ENCODE peak calls at places on chromosomes 3 and 15, in four cellular contexts. D, G, J and O are unnamed samples.

GRCh38 chr3:14740983-14741382 is 66.0 kb downstream of the C3orf20 start:
- DNase-seq in D (no peak), G (no peak), J (no peak), O (no peak)

GRCh38 chr3:189288348-189289235 is 116.8 kb downstream of the TPRG1 start:
- DNase-seq in D (no peak), G (no peak), J (no peak), O (peak; percentile 12)

GRCh38 chr3:27253831-27254230 is 115.4 kb downstream of the NEK10 start:
- DNase-seq in D (peak; percentile 51), G (peak; percentile 25), J (peak; percentile 38), O (no peak)

GRCh38 chr3:45055411-45056143 is 29.5 kb downstream of the CLEC3B start:
- DNase-seq in D (no peak), G (peak; percentile 65), J (no peak), O (no peak)

GRCh38 chr3:8301977-8302589 is 199.5 kb upstream of the LMCD1 start:
- DNase-seq in D (peak; percentile 35), G (peak; percentile 31), J (no peak), O (no peak)

GRCh38 chr3:183906234-183906921 is 21.7 kb upstream of the PARL start:
- DNase-seq in D (no peak), G (no peak), J (no peak), O (no peak)

GRCh38 chr3:6229778-6230410 is 631.0 kb upstream of the GRM7 start:
- DNase-seq in D (no peak), G (no peak), J (no peak), O (no peak)

GRCh38 chr15:53482055-53482454 is 277.4 kb downstream of the WDR72 start:
- DNase-seq in D (no peak), G (no peak), J (no peak), O (no peak)

GRCh38 chr15:60423540-60423939 is 25.8 kb upstream of the ANXA2 start:
- DNase-seq in D (peak; percentile 52), G (peak; percentile 44), J (no peak), O (no peak)

GRCh38 chr3:190076601-190077444 is 43.9 kb downstream of the P3H2 start:
- DNase-seq in D (no peak), G (peak; percentile 6), J (no peak), O (no peak)

GRCh38 chr15:57205999-57206398 is 170.3 kb upstream of the CGNL1 start:
- DNase-seq in D (no peak), G (no peak), J (peak; percentile 86), O (no peak)

GRCh38 chr3:58288011-58288728 is 17.9 kb upstream of the RPP14 start:
- DNase-seq in D (no peak), G (peak; percentile 51), J (no peak), O (no peak)

GRCh38 chr3:181851063-181851462 is 139.3 kb downstream of the SOX2 start:
- DNase-seq in D (no peak), G (peak; percentile 33), J (no peak), O (no peak)

GRCh38 chr3:11601446-11602241 is 42.1 kb downstream of the VGLL4 start:
- DNase-seq in D (no peak), G (no peak), J (no peak), O (peak; percentile 59)

GRCh38 chr3:43298761-43299160 is 12.4 kb downstream of the SNRK start:
- DNase-seq in D (no peak), G (no peak), J (no peak), O (no peak)

GRCh38 chr15:79988448-79989117 is 17.6 kb upstream of the BCL2A1 start:
- DNase-seq in D (no peak), G (no peak), J (no peak), O (no peak)

GRCh38 chr15:100900136-100900894 is 18.8 kb upstream of the LRRK1 start:
- DNase-seq in D (no peak), G (no peak), J (peak; percentile 68), O (no peak)

GRCh38 chr3:14640157-14640562 is 11.4 kb upstream of the CCDC174 start:
- DNase-seq in D (no peak), G (no peak), J (no peak), O (no peak)

GRCh38 chr15:95284933-95285401 is 1045.5 kb upstream of the NR2F2 start:
- DNase-seq in D (no peak), G (no peak), J (no peak), O (no peak)

GRCh38 chr3:31011383-31011782 is 116.9 kb upstream of the GADL1 start:
- DNase-seq in D (no peak), G (no peak), J (no peak), O (no peak)

GRCh38 chr3:172666181-172666872 is 44.5 kb downstream of the NCEH1 start:
- DNase-seq in D (no peak), G (no peak), J (no peak), O (no peak)

GRCh38 chr15:34437687-34438086 is at the start of gene GOLGA8A:
- DNase-seq in D (peak; percentile 62), G (peak; percentile 26), J (peak; percentile 45), O (peak; percentile 77)

GRCh38 chr3:107752202-107752990 is 229.6 kb downstream of the BBX start:
- DNase-seq in D (peak; percentile 19), G (peak; percentile 39), J (no peak), O (no peak)

GRCh38 chr3:184345678-184346144 is 8.3 kb downstream of the FAM131A start:
- DNase-seq in D (peak; percentile 80), G (peak; percentile 84), J (peak; percentile 86), O (peak; percentile 65)

GRCh38 chr3:101898752-101899169 is 49.4 kb downstream of the NFKBIZ start:
- DNase-seq in D (no peak), G (no peak), J (no peak), O (no peak)

GRCh38 chr15:83209333-83209732 is 1.7 kb upstream of the HDGFL3 start:
- DNase-seq in D (no peak), G (peak; percentile 2), J (no peak), O (no peak)

GRCh38 chr3:44682182-44682896 is 30.1 kb upstream of the ZNF502 start:
- DNase-seq in D (no peak), G (no peak), J (no peak), O (no peak)

GRCh38 chr3:42662813-42663535 is 9.5 kb downstream of the ZBTB47 start:
- DNase-seq in D (no peak), G (no peak), J (no peak), O (no peak)

GRCh38 chr3:169563775-169564059 is 99.8 kb downstream of the MECOM start:
- DNase-seq in D (no peak), G (no peak), J (no peak), O (no peak)

GRCh38 chr3:152683521-152683999 is 151.4 kb upstream of the P2RY1 start:
- DNase-seq in D (no peak), G (no peak), J (no peak), O (no peak)

DNA sequence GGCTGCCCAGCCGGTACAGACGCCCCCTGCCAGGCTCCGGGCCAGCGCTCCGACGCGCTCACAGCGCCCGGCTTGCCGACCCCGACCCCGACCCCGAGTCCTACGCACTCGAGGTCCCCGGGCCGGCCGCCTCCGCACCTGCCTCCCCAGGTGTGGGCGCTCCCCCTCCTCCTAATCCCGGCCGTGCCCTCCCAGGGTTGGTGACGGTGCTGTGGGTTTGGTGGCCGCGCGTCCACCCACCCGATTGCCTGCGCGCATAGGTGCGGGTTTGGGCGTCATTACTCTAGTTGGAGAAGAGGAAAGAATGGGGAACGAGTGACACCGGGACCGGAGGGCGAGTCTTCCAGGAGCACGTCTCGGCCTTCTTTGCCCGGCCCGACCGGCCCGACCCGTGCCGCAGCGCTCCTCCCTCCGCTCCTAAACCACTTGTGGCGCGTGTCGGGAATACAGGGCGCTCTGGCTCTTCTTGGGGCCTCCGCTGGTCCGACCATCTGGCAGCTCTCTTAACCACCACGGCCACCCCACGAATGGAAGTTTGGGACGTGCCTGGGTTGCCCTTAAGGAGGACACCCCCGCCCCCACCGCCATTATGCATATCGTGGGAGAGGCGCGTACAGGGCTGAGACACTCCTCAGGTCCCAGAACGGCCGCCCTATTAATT is 814 bp upstream of the THRB start:
- DNase-seq in D (peak; percentile 60), G (peak; percentile 56), J (peak; percentile 67), O (no peak)
- TF ChIP-seq POLR2AphosphoS5 in D (peak; percentile 85), G (peak; percentile 65), J (peak; percentile 50), O (no peak)

GRCh38 chr3:196432137-196432879 is at the start of gene UBXN7:
- DNase-seq in D (peak; percentile 69), G (peak; percentile 84), J (peak; percentile 96), O (peak; percentile 91)
- TF ChIP-seq POLR2A in D (peak; percentile 81), G (peak; percentile 63), J (peak; percentile 61), O (peak; percentile 79)

GRCh38 chr3:83302091-83302490 is 1540.6 kb upstream of the GBE1 start:
- DNase-seq in D (no peak), G (no peak), J (no peak), O (no peak)
- TF ChIP-seq POLR2AphosphoS5 in D (no peak), G (no peak), J (no peak), O (no peak)

DNA sequence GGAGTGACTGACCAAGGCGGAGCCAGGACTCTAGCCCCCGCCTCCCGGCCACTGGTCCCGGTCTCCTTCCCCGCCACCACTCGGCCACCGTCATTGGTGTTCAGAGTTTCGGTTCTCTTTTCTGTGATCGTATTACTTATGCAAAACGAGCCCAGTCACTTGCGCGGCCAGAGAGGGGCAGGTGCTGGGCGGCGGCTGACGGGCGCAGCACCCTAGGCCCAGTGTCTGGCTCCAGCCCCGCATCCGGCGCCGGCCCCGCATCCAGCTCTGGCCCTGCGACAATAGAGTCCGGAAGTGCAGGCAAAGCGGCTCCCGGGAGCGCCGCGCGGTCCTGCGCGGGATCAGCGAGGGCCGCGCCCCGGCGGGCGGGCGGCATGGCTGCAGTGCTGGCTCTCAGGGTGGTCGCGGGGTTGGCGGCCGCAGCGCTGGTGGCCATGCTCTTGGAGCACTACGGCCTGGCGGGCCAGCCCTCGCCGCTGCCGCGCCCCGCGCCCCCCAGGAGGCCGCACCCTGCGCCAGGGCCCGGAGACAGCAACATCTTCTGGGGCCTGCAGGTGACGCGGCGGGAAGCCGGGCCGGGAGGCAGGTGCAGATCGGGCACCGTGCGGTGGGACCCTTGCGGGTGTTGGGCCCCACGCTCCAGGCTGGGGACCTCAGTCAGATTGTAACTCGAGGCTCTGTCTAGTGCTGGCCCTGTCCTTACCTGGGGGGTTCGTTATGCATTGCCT is at the start of gene TMEM62:
- DNase-seq in D (peak; percentile 76), G (peak; percentile 77), J (peak; percentile 92), O (peak; percentile 90)
- TF ChIP-seq POLR2A in D (peak; percentile 66), G (peak; percentile 72), J (peak; percentile 85), O (peak; percentile 95)

DNA sequence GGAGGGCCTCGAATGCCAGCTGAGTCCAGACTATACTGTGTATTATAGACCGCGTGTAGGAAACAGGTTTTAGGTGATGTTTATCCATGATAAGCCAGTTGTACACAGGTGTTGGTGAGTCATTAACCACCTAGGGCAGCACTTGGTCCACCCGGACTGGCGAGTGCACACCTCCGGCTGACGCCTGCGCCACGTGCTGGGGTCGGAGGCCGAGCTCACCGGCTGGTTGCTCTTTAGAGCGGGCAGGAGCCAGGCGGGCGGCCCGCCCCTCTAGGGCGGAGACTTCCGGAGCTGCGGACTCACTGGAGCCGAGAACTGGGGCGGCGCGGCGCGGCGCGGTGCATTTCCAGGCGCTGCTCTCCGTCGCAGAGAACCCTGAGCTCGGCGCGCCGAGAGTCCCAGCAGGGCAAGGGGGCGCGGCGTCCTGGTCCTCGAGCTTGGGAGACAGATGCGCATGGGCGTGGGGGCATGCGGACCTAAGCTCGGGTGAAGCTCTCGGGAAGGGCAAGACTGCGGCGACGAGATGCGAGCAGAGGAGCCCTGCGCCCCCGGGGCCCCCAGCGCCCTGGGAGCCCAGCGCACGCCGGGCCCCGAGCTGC is at the start of gene ESYT3:
- DNase-seq in D (no peak), G (peak; percentile 73), J (peak; percentile 78), O (peak; percentile 48)
- TF ChIP-seq POLR2AphosphoS5 in D (no peak), G (peak; percentile 38), J (no peak), O (no peak)